ENCODE peak calls at places on chromosomes 3 and 15, in six cellular contexts. One of them, this sample, is unnamed.

GRCh38 chr3:71916747-71917369 is 131.9 kb upstream of the PROK2 start:
- DNase-seq in trophoblast cell: peak; percentile 31
- DNase-seq in H1: no peak
- DNase-seq in neuronal stem cell: no peak
- DNase-seq in H9: no peak
- DNase-seq in IMR-90: peak; percentile 5
- DNase-seq in this sample: no peak

GRCh38 chr15:25863067-25863967 is at the start of gene ATP10A:
- DNase-seq in neuronal stem cell: peak; percentile 24
- DNase-seq in trophoblast cell: no peak
- DNase-seq in H1: peak; percentile 73
- DNase-seq in H9: peak; percentile 56
- DNase-seq in IMR-90: peak; percentile 71
- DNase-seq in this sample: peak; percentile 8

GRCh38 chr3:99965077-99965476 is 147.4 kb downstream of the CMSS1 start:
- DNase-seq in H9: no peak
- DNase-seq in trophoblast cell: no peak
- DNase-seq in IMR-90: peak; percentile 74
- DNase-seq in H1: no peak
- DNase-seq in neuronal stem cell: no peak
- DNase-seq in this sample: peak; percentile 55

GRCh38 chr3:8266679-8267267 is 234.8 kb upstream of the LMCD1 start:
- DNase-seq in trophoblast cell: no peak
- DNase-seq in IMR-90: no peak
- DNase-seq in H9: no peak
- DNase-seq in H1: no peak
- DNase-seq in neuronal stem cell: no peak
- DNase-seq in this sample: no peak

GRCh38 chr15:75232252-75232813 is 25.8 kb upstream of the GOLGA6C start:
- DNase-seq in trophoblast cell: no peak
- DNase-seq in IMR-90: no peak
- DNase-seq in H9: no peak
- DNase-seq in neuronal stem cell: no peak
- DNase-seq in H1: no peak
- DNase-seq in this sample: no peak

GRCh38 chr15:91535856-91536500 is 317.5 kb upstream of the SLCO3A1 start:
- DNase-seq in H1: peak; percentile 10
- DNase-seq in neuronal stem cell: no peak
- DNase-seq in IMR-90: no peak
- DNase-seq in H9: no peak
- DNase-seq in trophoblast cell: no peak
- DNase-seq in this sample: no peak

GRCh38 chr15:88877415-88877814 is 17.9 kb downstream of the HAPLN3 start:
- DNase-seq in neuronal stem cell: no peak
- DNase-seq in trophoblast cell: no peak
- DNase-seq in H1: no peak
- DNase-seq in H9: no peak
- DNase-seq in IMR-90: no peak
- DNase-seq in this sample: no peak

GRCh38 chr3:191959876-191960418 is 499.0 kb downstream of the PYDC2 start:
- DNase-seq in IMR-90: no peak
- DNase-seq in neuronal stem cell: no peak
- DNase-seq in H1: no peak
- DNase-seq in H9: no peak
- DNase-seq in trophoblast cell: no peak
- DNase-seq in this sample: peak; percentile 47

GRCh38 chr15:69666441-69666882 is 213.8 kb downstream of the RPLP1 start:
- DNase-seq in neuronal stem cell: no peak
- DNase-seq in H9: no peak
- DNase-seq in H1: no peak
- DNase-seq in trophoblast cell: peak; percentile 33
- DNase-seq in IMR-90: peak; percentile 31
- DNase-seq in this sample: peak; percentile 7

GRCh38 chr15:45634442-45635190 is at the start of gene SQOR:
- DNase-seq in H9: peak; percentile 68
- DNase-seq in IMR-90: peak; percentile 54
- DNase-seq in H1: peak; percentile 74
- DNase-seq in trophoblast cell: peak; percentile 39
- DNase-seq in neuronal stem cell: peak; percentile 39
- DNase-seq in this sample: peak; percentile 80

GRCh38 chr15:100897873-100898490 is 18.4 kb downstream of the ALDH1A3 start:
- DNase-seq in neuronal stem cell: no peak
- DNase-seq in H1: no peak
- DNase-seq in H9: no peak
- DNase-seq in trophoblast cell: no peak
- DNase-seq in IMR-90: no peak
- DNase-seq in this sample: no peak

GRCh38 chr3:46934508-46935167 is 41.9 kb downstream of the CCDC12 start:
- DNase-seq in H1: no peak
- DNase-seq in IMR-90: no peak
- DNase-seq in trophoblast cell: no peak
- DNase-seq in neuronal stem cell: no peak
- DNase-seq in H9: no peak
- DNase-seq in this sample: peak; percentile 61

GRCh38 chr15:29942144-29942543 is 119.9 kb upstream of the TJP1 start:
- DNase-seq in neuronal stem cell: no peak
- DNase-seq in IMR-90: no peak
- DNase-seq in H9: no peak
- DNase-seq in trophoblast cell: no peak
- DNase-seq in H1: no peak
- DNase-seq in this sample: no peak

DNA sequence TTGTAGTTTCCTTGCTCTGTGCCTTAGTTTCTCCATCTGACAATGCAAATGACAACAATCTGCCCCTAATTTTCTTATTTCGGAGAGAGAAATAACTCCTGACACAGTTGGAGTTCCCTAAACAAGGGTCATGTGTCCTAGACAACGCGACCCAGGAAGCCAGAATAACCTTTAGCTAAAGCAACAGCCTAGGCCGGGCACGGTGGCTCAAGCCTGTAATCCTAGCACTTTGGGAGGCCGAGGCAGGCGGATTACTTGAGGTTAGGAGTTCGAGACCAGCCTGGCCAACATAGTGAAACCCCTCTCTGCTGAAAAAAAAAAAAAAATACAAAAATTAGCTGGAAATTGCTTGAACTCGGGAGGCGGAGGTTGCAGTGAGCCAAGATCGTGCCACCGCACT is 49.9 kb downstream of the MCF2L2 start:
- DNase-seq in neuronal stem cell: no peak
- DNase-seq in H9: no peak
- DNase-seq in trophoblast cell: no peak
- DNase-seq in IMR-90: no peak
- DNase-seq in H1: peak; percentile 14
- DNase-seq in this sample: no peak
- H3K27ac ChIP-seq in neuronal stem cell: no peak overlapping the region
- H3K27ac ChIP-seq in H9: no peak overlapping the region
- H3K27ac ChIP-seq in trophoblast cell: no peak overlapping the region
- H3K27ac ChIP-seq in IMR-90: no peak overlapping the region
- H3K27ac ChIP-seq in H1: no peak overlapping the region
- H3K27ac ChIP-seq in this sample: no peak overlapping the region

GRCh38 chr3:132735589-132735988 is 13.4 kb upstream of the NPHP3 start:
- DNase-seq in IMR-90: no peak
- DNase-seq in H1: no peak
- DNase-seq in trophoblast cell: no peak
- DNase-seq in H9: no peak
- DNase-seq in neuronal stem cell: no peak
- DNase-seq in this sample: no peak
- H4K91ac ChIP-seq in IMR-90: no peak overlapping the region
- H4K91ac ChIP-seq in H1: no peak overlapping the region
- H4K91ac ChIP-seq in trophoblast cell: no peak overlapping the region
- H4K91ac ChIP-seq in H9: no peak overlapping the region
- H4K91ac ChIP-seq in neuronal stem cell: no peak overlapping the region
- H4K91ac ChIP-seq in this sample: no peak overlapping the region

GRCh38 chr3:133925960-133926735 is 30.5 kb upstream of the RAB6B start:
- DNase-seq in neuronal stem cell: no peak
- DNase-seq in H9: no peak
- DNase-seq in H1: peak; percentile 37
- DNase-seq in IMR-90: no peak
- DNase-seq in trophoblast cell: no peak
- DNase-seq in this sample: no peak

GRCh38 chr3:133928903-133929607 is 33.4 kb upstream of the RAB6B start:
- DNase-seq in neuronal stem cell: no peak
- DNase-seq in H1: peak; percentile 32
- DNase-seq in IMR-90: no peak
- DNase-seq in H9: no peak
- DNase-seq in trophoblast cell: peak; percentile 30
- DNase-seq in this sample: no peak

GRCh38 chr3:133928136-133928893 is 32.6 kb upstream of the RAB6B start:
- DNase-seq in IMR-90: no peak
- DNase-seq in neuronal stem cell: no peak
- DNase-seq in H1: peak; percentile 37
- DNase-seq in H9: no peak
- DNase-seq in trophoblast cell: no peak
- DNase-seq in this sample: no peak

GRCh38 chr3:133926736-133927542 is 31.3 kb upstream of the RAB6B start:
- DNase-seq in H9: peak; percentile 68
- DNase-seq in neuronal stem cell: peak; percentile 18
- DNase-seq in IMR-90: no peak
- DNase-seq in H1: peak; percentile 69
- DNase-seq in trophoblast cell: no peak
- DNase-seq in this sample: peak; percentile 5

DNA sequence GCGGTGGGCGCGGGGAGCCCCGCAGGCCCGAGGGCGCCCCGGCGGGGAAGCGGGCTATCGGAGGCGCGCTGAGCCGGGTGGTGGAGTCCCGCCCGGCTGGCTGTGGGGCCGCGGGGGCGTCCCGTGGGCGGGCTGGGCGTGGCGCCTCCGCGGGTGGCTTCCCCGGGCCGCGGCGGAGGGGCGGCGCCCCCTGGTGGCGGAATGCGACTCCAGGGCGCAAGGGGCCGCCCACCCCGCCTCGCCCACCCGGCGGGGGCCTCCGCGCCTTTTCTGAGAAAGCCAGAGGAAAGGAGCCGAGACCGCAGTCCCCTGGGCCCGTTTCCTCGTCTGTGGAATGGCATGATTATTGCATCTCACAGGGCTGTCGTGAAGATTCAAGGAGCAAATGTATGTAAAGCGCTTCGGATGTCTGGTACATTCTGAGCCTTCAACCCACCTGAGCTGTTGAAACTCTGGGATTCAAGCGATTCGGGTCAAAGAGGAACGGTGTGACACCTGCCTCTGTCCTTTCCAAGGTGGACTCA is 31.9 kb upstream of the RAB6B start:
- DNase-seq in IMR-90: no peak
- DNase-seq in neuronal stem cell: peak; percentile 62
- DNase-seq in H1: peak; percentile 87
- DNase-seq in H9: peak; percentile 58
- DNase-seq in trophoblast cell: peak; percentile 64
- DNase-seq in this sample: peak; percentile 42
- H3K27ac ChIP-seq in IMR-90: no peak overlapping the region
- H3K27ac ChIP-seq in neuronal stem cell: no peak overlapping the region
- H3K27ac ChIP-seq in H1: no peak overlapping the region
- H3K27ac ChIP-seq in H9: no peak overlapping the region
- H3K27ac ChIP-seq in trophoblast cell: no peak overlapping the region
- H3K27ac ChIP-seq in this sample: no peak overlapping the region

DNA sequence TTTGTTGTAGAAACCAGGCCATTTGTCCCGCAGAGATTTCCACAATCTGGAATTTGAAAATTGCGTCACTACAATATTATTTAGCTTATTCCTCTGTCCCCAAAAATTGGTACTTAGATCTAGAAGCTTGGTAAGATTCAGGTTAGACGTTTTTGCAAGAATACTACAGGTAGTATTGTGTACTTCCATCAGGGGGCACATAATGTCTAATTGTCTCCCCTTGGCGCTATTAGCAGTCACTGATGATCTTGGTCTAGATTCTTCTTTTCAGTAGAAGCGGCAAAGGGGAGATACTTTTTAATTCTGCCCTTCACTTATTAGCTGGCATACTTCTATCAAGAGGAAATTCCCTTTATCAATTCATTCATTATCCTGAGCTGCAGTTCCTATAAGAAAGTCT is 42.6 kb upstream of the TRIM42 start:
- DNase-seq in IMR-90: no peak
- DNase-seq in neuronal stem cell: no peak
- DNase-seq in trophoblast cell: no peak
- DNase-seq in H9: no peak
- DNase-seq in H1: no peak
- DNase-seq in this sample: no peak
- H4K91ac ChIP-seq in IMR-90: no peak overlapping the region
- H4K91ac ChIP-seq in neuronal stem cell: no peak overlapping the region
- H4K91ac ChIP-seq in trophoblast cell: no peak overlapping the region
- H4K91ac ChIP-seq in H9: no peak overlapping the region
- H4K91ac ChIP-seq in H1: no peak overlapping the region
- H4K91ac ChIP-seq in this sample: no peak overlapping the region

GRCh38 chr3:188682316-188682715 is 489.5 kb upstream of the TPRG1 start:
- DNase-seq in neuronal stem cell: no peak
- DNase-seq in IMR-90: no peak
- DNase-seq in H9: no peak
- DNase-seq in H1: no peak
- DNase-seq in trophoblast cell: no peak
- DNase-seq in this sample: no peak
- H3K27ac ChIP-seq in neuronal stem cell: no peak overlapping the region
- H3K27ac ChIP-seq in IMR-90: peak overlapping the region; percentile 58
- H3K27ac ChIP-seq in H9: no peak overlapping the region
- H3K27ac ChIP-seq in H1: no peak overlapping the region
- H3K27ac ChIP-seq in trophoblast cell: no peak overlapping the region
- H3K27ac ChIP-seq in this sample: no peak overlapping the region

DNA sequence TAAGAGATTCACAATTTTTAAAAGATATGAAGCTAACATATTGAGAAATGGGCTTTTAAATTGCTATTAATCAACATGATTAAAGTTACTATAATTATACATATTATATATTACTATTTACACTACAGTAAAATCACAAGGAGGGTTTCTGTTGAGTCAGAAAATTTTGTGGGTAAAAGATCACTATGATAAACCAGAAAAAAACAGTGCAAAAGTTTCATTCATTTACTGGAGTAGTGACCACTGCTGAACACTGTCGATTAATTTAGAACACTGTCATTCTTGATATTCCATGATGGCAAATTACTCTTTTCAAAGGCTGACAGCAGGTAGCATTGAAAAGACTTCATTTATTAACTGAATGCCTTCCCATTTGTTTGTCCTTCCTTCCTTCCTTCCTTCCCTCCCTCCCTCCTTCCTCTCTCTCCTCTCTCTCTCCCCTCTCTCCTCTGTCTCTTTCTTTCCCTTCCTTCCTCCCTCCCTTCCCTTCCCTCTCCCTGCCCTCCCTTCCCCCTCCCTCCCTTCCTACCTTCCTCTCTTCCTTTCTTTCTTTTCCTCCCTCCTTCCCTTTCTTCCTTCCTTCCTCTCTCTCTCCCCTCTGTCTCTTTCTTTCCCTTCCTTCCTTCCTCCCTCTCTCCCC is 9.1 kb upstream of the RPL35A start:
- DNase-seq in H9: no peak
- DNase-seq in trophoblast cell: no peak
- DNase-seq in IMR-90: no peak
- DNase-seq in H1: no peak
- DNase-seq in neuronal stem cell: no peak
- DNase-seq in this sample: no peak
- H4K91ac ChIP-seq in H9: no peak overlapping the region
- H4K91ac ChIP-seq in trophoblast cell: no peak overlapping the region
- H4K91ac ChIP-seq in IMR-90: no peak overlapping the region
- H4K91ac ChIP-seq in H1: no peak overlapping the region
- H4K91ac ChIP-seq in neuronal stem cell: no peak overlapping the region
- H4K91ac ChIP-seq in this sample: no peak overlapping the region

DNA sequence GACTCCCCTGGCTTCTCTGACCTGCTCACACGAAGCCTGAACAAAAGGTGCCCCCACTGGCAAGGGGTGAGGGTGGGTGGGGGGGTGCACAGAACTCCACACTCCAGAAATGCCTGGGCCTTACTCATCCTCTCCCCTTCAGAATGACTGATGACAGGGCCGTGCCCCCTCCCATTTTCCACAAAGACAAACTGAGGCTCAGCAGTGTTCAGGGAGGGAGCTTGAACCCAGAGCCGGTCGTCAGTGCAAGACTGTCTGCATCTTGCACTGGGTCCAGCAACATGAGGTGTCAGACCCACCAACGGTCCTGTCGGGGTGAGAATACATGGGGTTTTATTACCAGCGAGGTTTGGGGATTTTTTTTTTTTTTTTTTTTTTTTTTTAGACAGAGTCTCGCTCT is 15.3 kb downstream of the IGDCC3 start:
- DNase-seq in H9: no peak
- DNase-seq in trophoblast cell: no peak
- DNase-seq in neuronal stem cell: no peak
- DNase-seq in IMR-90: no peak
- DNase-seq in H1: no peak
- DNase-seq in this sample: no peak
- H3K27ac ChIP-seq in H9: no peak overlapping the region
- H3K27ac ChIP-seq in trophoblast cell: no peak overlapping the region
- H3K27ac ChIP-seq in neuronal stem cell: no peak overlapping the region
- H3K27ac ChIP-seq in IMR-90: no peak overlapping the region
- H3K27ac ChIP-seq in H1: no peak overlapping the region
- H3K27ac ChIP-seq in this sample: no peak overlapping the region

This sample was measured in mesenchymal stem cell.